ENCODE peak calls at places on chromosomes 7 and 10, in nine cellular contexts. H, C, M, W, A, S, F, Q and I are unnamed samples.

GRCh38 chr10:108653466-108653865 is 1269.8 kb downstream of the XPNPEP1 start:
- DNase-seq in W (no peak), H (no peak), M (no peak), C (no peak), Q (no peak), S (no peak), F (no peak), A (no peak), I (no peak)

GRCh38 chr10:69413221-69413865 is 3.4 kb downstream of the TACR2 start:
- DNase-seq in W (peak), M (peak), Q (peak), F (peak), H (peak), S (peak), A (no peak), C (no peak), I (no peak)

GRCh38 chr10:70232155-70232858 is 922 bp downstream of the PPA1 start:
- DNase-seq in H (peak), Q (no peak), M (peak), W (no peak), A (peak), C (peak), S (no peak), F (peak), I (no peak)

GRCh38 chr7:151838861-151839381 is 38.0 kb downstream of the PRKAG2 start:
- DNase-seq in W (no peak), C (no peak), H (no peak), Q (no peak), M (peak), F (peak), S (no peak), A (no peak), I (no peak)

GRCh38 chr7:538764-539685 is 19.4 kb upstream of the PDGFA start:
- DNase-seq in A (no peak), H (no peak), W (no peak), F (peak), C (peak), M (no peak), Q (no peak), S (no peak), I (no peak)

GRCh38 chr10:99435986-99436633 is 5.7 kb upstream of the GOT1 start:
- DNase-seq in A (no peak), F (no peak), H (no peak), M (no peak), S (no peak), W (peak), Q (peak), C (no peak), I (no peak)

GRCh38 chr10:80530251-80530650 is 7.5 kb upstream of the SH2D4B start:
- DNase-seq in Q (no peak), H (no peak), W (no peak), S (no peak), M (no peak), A (peak), F (peak), C (no peak), I (no peak)

GRCh38 chr7:149286811-149287400 is 24.9 kb downstream of the ZNF783 start:
- DNase-seq in F (no peak), M (no peak), A (no peak), S (no peak), W (no peak), H (no peak), C (no peak), Q (no peak), I (no peak)

GRCh38 chr7:30028749-30029635 is 780 bp downstream of the PLEKHA8 start:
- DNase-seq in M (peak), H (no peak), A (peak), Q (no peak), S (peak), C (no peak), W (peak), F (no peak), I (no peak)

GRCh38 chr7:69782917-69783684 is 184.8 kb downstream of the AUTS2 start:
- DNase-seq in S (peak), W (no peak), M (peak), Q (peak), A (no peak), C (no peak), F (peak), H (peak), I (no peak)